ENCODE peak calls at places on chromosome 12, in four cellular contexts. G is A549, M is transverse colon, B is body of pancreas. Z is an unnamed sample.
A peak's percentile ranks its signal among the peaks of the same experiment; 100 is the strongest.

GRCh38 chr12:24252580-24252979 is 303.1 kb upstream of the SOX5 start:
- DNase-seq in G (no peak), M (no peak), B (no peak), Z (no peak)

GRCh38 chr12:44253338-44253856 is 417.5 kb downstream of the TMEM117 start:
- DNase-seq in G (no peak), M (no peak), B (no peak), Z (no peak)

GRCh38 chr12:1279050-1279449 is 288.0 kb downstream of the ERC1 start:
- DNase-seq in G (no peak), M (no peak), B (no peak), Z (no peak)

GRCh38 chr12:104054681-104055346 is 4.8 kb upstream of the GLT8D2 start:
- DNase-seq in G (no peak), M (no peak), B (no peak), Z (no peak)

GRCh38 chr12:12807970-12808702 is 5.0 kb upstream of the DDX47 start:
- DNase-seq in G (no peak), M (peak; percentile 60), B (peak; percentile 17), Z (peak; percentile 30)

GRCh38 chr12:30836656-30837445 is 82.1 kb upstream of the CAPRIN2 start:
- DNase-seq in G (no peak), M (no peak), B (no peak), Z (no peak)

GRCh38 chr12:57518920-57519757 is 1.2 kb downstream of the DDIT3 start:
- DNase-seq in G (peak; percentile 26), M (peak; percentile 23), B (peak; percentile 57), Z (peak; percentile 26)

GRCh38 chr12:78328524-78328923 is 497.8 kb downstream of the NAV3 start:
- DNase-seq in G (no peak), M (no peak), B (no peak), Z (no peak)

GRCh38 chr12:19015285-19015684 is 114.2 kb upstream of the PLEKHA5 start:
- DNase-seq in G (no peak), M (no peak), B (no peak), Z (no peak)

GRCh38 chr12:55982319-55982936 is 8.6 kb downstream of the RAB5B start:
- DNase-seq in G (no peak), M (no peak), B (no peak), Z (peak; percentile 54)

GRCh38 chr12:57434517-57435223 is at the start of gene INHBC:
- DNase-seq in G (no peak), M (no peak), B (no peak), Z (no peak)

GRCh38 chr12:87856-88255 is 21.3 kb downstream of the IQSEC3 start:
- DNase-seq in G (no peak), M (no peak), B (no peak), Z (no peak)

GRCh38 chr12:51910691-51911090 is 3.4 kb downstream of the ACVRL1 start:
- DNase-seq in G (no peak), M (no peak), B (no peak), Z (no peak)

GRCh38 chr12:49043856-49044258 is 16.7 kb downstream of the KMT2D start:
- DNase-seq in G (peak; percentile 73), M (peak; percentile 66), B (peak; percentile 55), Z (peak; percentile 69)

GRCh38 chr12:109421355-109422087 is 55.6 kb downstream of the KCTD10 start:
- DNase-seq in G (no peak), M (no peak), B (no peak), Z (no peak)

GRCh38 chr12:110765144-110765543 is 22.5 kb upstream of the PPP1CC start:
- DNase-seq in G (no peak), M (peak; percentile 32), B (no peak), Z (no peak)

GRCh38 chr12:120920178-120920577 is 16.0 kb upstream of the SPPL3 start:
- DNase-seq in G (no peak), M (no peak), B (no peak), Z (no peak)

GRCh38 chr12:14554281-14555008 is 13.2 kb downstream of the PLBD1 start:
- DNase-seq in G (no peak), M (peak; percentile 94), B (peak; percentile 89), Z (peak; percentile 84)

GRCh38 chr12:71686658-71687025 is 760 bp downstream of the TMEM19 start:
- DNase-seq in G (no peak), M (no peak), B (no peak), Z (no peak)

GRCh38 chr12:77720258-77720657 is 110.4 kb upstream of the NAV3 start:
- DNase-seq in G (no peak), M (no peak), B (no peak), Z (no peak)

GRCh38 chr12:71967176-71967575 is 28.5 kb downstream of the TPH2 start:
- DNase-seq in G (no peak), M (no peak), B (no peak), Z (no peak)

GRCh38 chr12:22529281-22530060 is 14.9 kb downstream of the C2CD5 start:
- DNase-seq in G (peak; percentile 19), M (no peak), B (no peak), Z (no peak)

GRCh38 chr12:115455268-115455681 is 771.3 kb upstream of the TBX3 start:
- DNase-seq in G (no peak), M (no peak), B (no peak), Z (no peak)

GRCh38 chr12:115394498-115395220 is 710.7 kb upstream of the TBX3 start:
- DNase-seq in G (no peak), M (no peak), B (no peak), Z (no peak)

GRCh38 chr12:21828779-21829178 is 54.3 kb upstream of the KCNJ8 start:
- DNase-seq in G (no peak), M (peak; percentile 10), B (peak; percentile 55), Z (no peak)

GRCh38 chr12:30999011-30999410 is 72.5 kb downstream of the TSPAN11 start:
- DNase-seq in G (no peak), M (no peak), B (no peak), Z (no peak)

GRCh38 chr12:17076335-17076734 is 470.4 kb upstream of the LMO3 start:
- DNase-seq in G (peak; percentile 56), M (no peak), B (no peak), Z (peak; percentile 42)

GRCh38 chr12:92771011-92771410 is 68.2 kb downstream of the PLEKHG7 start:
- DNase-seq in G (no peak), M (no peak), B (no peak), Z (no peak)

GRCh38 chr12:80226576-80226975 is 127.2 kb downstream of the OTOGL start:
- DNase-seq in G (no peak), M (no peak), B (no peak), Z (no peak)

GRCh38 chr12:89084751-89085150 is 267.6 kb downstream of the DUSP6 start:
- DNase-seq in G (no peak), M (no peak), B (no peak), Z (no peak)

GRCh38 chr12:108605000-108605689 is 7.3 kb upstream of the TMEM119 start:
- DNase-seq in G (no peak), M (no peak), B (no peak), Z (no peak)

GRCh38 chr12:113459981-113460380 is 11.7 kb downstream of the LHX5 start:
- DNase-seq in G (no peak), M (no peak), B (no peak), Z (no peak)

GRCh38 chr12:113462880-113463745 is 8.6 kb downstream of the LHX5 start:
- DNase-seq in G (no peak), M (no peak), B (no peak), Z (no peak)

GRCh38 chr12:113461666-113462065 is 10.0 kb downstream of the LHX5 start:
- DNase-seq in G (peak; percentile 77), M (no peak), B (no peak), Z (no peak)

GRCh38 chr12:113463746-113464743 is 7.6 kb downstream of the LHX5 start:
- DNase-seq in G (no peak), M (no peak), B (no peak), Z (no peak)

DNA sequence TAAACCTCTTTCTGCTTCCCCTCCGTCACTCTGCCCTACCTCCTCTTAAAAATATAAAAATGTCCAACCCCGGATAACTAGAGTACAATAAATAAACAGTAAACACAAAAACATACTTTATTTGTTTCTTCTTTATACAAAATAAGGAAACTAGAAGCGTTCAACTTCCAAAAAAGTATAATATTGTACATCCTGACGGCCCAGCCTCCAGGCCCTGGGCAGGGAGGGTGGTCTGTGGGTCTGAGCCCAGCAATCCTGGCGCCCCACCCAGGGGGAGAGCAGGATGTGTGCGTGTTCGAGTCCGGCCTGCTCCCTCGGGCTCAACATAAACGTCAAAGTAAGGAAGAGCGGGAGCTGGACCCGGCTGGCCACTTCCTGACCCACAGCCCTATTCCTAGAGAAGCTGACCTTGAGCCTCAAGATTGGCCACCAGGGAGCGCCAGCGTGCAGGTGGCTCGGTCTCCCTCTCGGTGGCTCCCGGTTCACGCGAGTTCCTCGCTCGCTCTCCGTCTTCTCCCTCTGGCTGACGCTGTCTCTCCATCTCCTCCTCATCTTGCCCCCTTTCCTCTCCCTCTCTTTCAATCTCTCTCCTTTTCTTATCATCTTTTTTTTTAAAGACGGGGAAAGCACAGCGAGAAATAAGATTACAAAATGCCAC is 9.4 kb downstream of the LHX5 start:
- DNase-seq in G (peak; percentile 76), M (peak; percentile 81), B (peak; percentile 86), Z (peak; percentile 91)
- TF ChIP-seq CTCF in G (peak; percentile 78), M (peak; percentile 87), B (peak; percentile 73), Z (peak; percentile 69)

GRCh38 chr12:4153343-4153892 is 120.1 kb upstream of the CCND2 start:
- DNase-seq in G (no peak), M (peak; percentile 50), B (no peak), Z (no peak)
- TF ChIP-seq POLR2A in G (no peak), M (no peak), B (no peak), Z (no peak)

GRCh38 chr12:68785823-68786222 is 22.2 kb upstream of the MDM2 start:
- DNase-seq in G (no peak), M (no peak), B (no peak), Z (no peak)

GRCh38 chr12:68786929-68787328 is 21.0 kb upstream of the MDM2 start:
- DNase-seq in G (no peak), M (no peak), B (no peak), Z (no peak)

GRCh38 chr12:68781728-68782127 is 26.2 kb upstream of the MDM2 start:
- DNase-seq in G (no peak), M (no peak), B (no peak), Z (no peak)

GRCh38 chr12:68785358-68785757 is 22.6 kb upstream of the MDM2 start:
- DNase-seq in G (no peak), M (no peak), B (no peak), Z (no peak)

GRCh38 chr12:68784015-68784414 is 24.0 kb upstream of the MDM2 start:
- DNase-seq in G (no peak), M (no peak), B (no peak), Z (no peak)
- TF ChIP-seq CTCF in G (no peak), M (no peak), B (no peak), Z (no peak)

GRCh38 chr12:59578239-59578638 is 17.6 kb upstream of the SLC16A7 start:
- DNase-seq in G (no peak), M (no peak), B (no peak), Z (no peak)
- TF ChIP-seq POLR2A in G (no peak), M (no peak), B (no peak), Z (no peak)

DNA sequence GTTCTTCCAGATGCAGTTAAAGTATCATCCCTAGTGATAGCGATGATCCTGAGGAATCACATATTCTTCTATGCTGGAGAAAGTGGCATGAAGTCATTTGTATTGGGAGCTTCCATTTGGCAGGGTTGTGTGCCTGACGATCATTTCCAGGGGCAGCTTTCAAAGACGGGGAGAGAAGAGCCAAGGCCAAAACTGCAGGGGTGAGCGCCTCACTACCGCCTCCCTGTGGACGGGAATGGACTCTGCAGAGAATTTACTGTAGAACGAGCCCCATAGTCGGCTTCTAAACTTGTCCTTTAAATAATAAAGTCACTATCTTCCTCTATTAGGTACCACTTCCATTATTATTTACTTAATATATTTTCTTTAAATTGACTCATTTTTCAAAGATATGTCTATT is 555.9 kb upstream of the TMEM132C start:
- DNase-seq in G (no peak), M (no peak), B (no peak), Z (peak; percentile 19)
- TF ChIP-seq CTCF in G (no peak), M (peak; percentile 11), B (no peak), Z (no peak)

GRCh38 chr12:66467932-66468331 is 165.6 kb downstream of the HELB start:
- DNase-seq in G (no peak), M (no peak), B (no peak), Z (peak; percentile 30)
- TF ChIP-seq POLR2A in G (no peak), M (no peak), B (no peak), Z (no peak)

Z was measured in testis.